ENCODE peak calls at places on chromosomes 5 and 9, in seven cellular contexts. J is NCI-H1092, R is AG10803, M is A549, L is DMS79 treated with DMSO at 0.1 percent for 48 hours, G is HEK293T, P is AG09319. D is an unnamed sample.

GRCh38 chr9:70603020-70603411 is 188.6 kb upstream of the KLF9 start:
- DNase-seq in J (no peak), R (no peak), M (no peak), L (no peak), G (no peak), P (no peak), D (no peak)

GRCh38 chr9:17422994-17423680 is 155.7 kb upstream of the SH3GL2 start:
- DNase-seq in J (peak), R (peak), M (no peak), L (no peak), G (no peak), P (no peak), D (no peak)

GRCh38 chr9:127500399-127500798 is 49.1 kb downstream of the LRSAM1 start:
- DNase-seq in J (no peak), R (no peak), M (no peak), L (peak), G (no peak), P (no peak), D (no peak)

GRCh38 chr5:143713331-143714032 is 98.5 kb upstream of the HMHB1 start:
- DNase-seq in J (no peak), R (peak), M (no peak), L (no peak), G (no peak), P (peak), D (peak)

GRCh38 chr9:69223605-69224004 is 49.5 kb downstream of the TJP2 start:
- DNase-seq in J (no peak), R (peak), M (peak), L (no peak), G (peak), P (no peak), D (peak)

GRCh38 chr5:79774171-79774854 is 84.7 kb downstream of the CMYA5 start:
- DNase-seq in J (no peak), R (peak), M (peak), L (no peak), G (peak), P (no peak), D (peak)

GRCh38 chr9:13140843-13141592 is 138.5 kb downstream of the MPDZ start:
- DNase-seq in J (no peak), R (peak), M (no peak), L (no peak), G (no peak), P (no peak), D (no peak)

GRCh38 chr5:68504306-68504705 is 288.8 kb downstream of the PIK3R1 start:
- DNase-seq in J (no peak), R (no peak), M (no peak), L (no peak), G (no peak), P (no peak), D (no peak)

GRCh38 chr9:127107344-127108181 is 14.9 kb downstream of the ANGPTL2 start:
- DNase-seq in J (no peak), R (no peak), M (no peak), L (no peak), G (no peak), P (no peak), D (no peak)

GRCh38 chr5:167720676-167721260 is 570.7 kb upstream of the WWC1 start:
- DNase-seq in J (no peak), R (peak), M (no peak), L (no peak), G (no peak), P (no peak), D (no peak)

GRCh38 chr5:9437741-9438240 is 108.1 kb downstream of the SEMA5A start:
- DNase-seq in J (no peak), R (peak), M (no peak), L (no peak), G (no peak), P (no peak), D (peak)

GRCh38 chr5:171927345-171927941 is 79.0 kb downstream of the FBXW11 start:
- DNase-seq in J (no peak), R (no peak), M (no peak), L (no peak), G (no peak), P (no peak), D (no peak)

GRCh38 chr5:99922386-99922785 is 612.8 kb upstream of the FAM174A start:
- DNase-seq in J (no peak), R (no peak), M (no peak), L (no peak), G (no peak), P (no peak), D (no peak)

GRCh38 chr9:134503301-134504105 is 138.1 kb upstream of the COL5A1 start:
- DNase-seq in J (no peak), R (no peak), M (no peak), L (no peak), G (no peak), P (no peak), D (no peak)

GRCh38 chr9:75997196-75997595 is 106.7 kb downstream of the PCSK5 start:
- DNase-seq in J (no peak), R (peak), M (no peak), L (no peak), G (no peak), P (no peak), D (no peak)

GRCh38 chr5:167898361-167899042 is 392.9 kb upstream of the WWC1 start:
- DNase-seq in J (no peak), R (peak), M (no peak), L (no peak), G (no peak), P (no peak), D (no peak)

GRCh38 chr9:20693068-20693467 is 9.0 kb downstream of the FOCAD start:
- DNase-seq in J (no peak), R (peak), M (no peak), L (no peak), G (no peak), P (no peak), D (peak)

GRCh38 chr9:105760053-105760452 is 65.7 kb downstream of the TMEM38B start:
- DNase-seq in J (no peak), R (no peak), M (peak), L (no peak), G (no peak), P (no peak), D (no peak)

GRCh38 chr9:37529111-37529510 is 43.4 kb downstream of the POLR1E start:
- DNase-seq in J (no peak), R (no peak), M (no peak), L (no peak), G (no peak), P (no peak), D (no peak)

GRCh38 chr5:60248900-60249299 is 355.4 kb upstream of the PDE4D start:
- DNase-seq in J (no peak), R (no peak), M (no peak), L (no peak), G (no peak), P (no peak), D (no peak)

GRCh38 chr9:90032296-90033029 is 427.7 kb downstream of the GADD45G start:
- DNase-seq in J (no peak), R (no peak), M (no peak), L (no peak), G (no peak), P (no peak), D (no peak)

GRCh38 chr9:104367507-104367906 is 136.6 kb upstream of the OR13F1 start:
- DNase-seq in J (no peak), R (no peak), M (no peak), L (no peak), G (no peak), P (no peak), D (no peak)

GRCh38 chr5:173242675-173243085 is 7.7 kb upstream of the NKX2-5 start:
- DNase-seq in J (no peak), R (no peak), M (no peak), L (no peak), G (no peak), P (no peak), D (no peak)

GRCh38 chr5:151186538-151186937 is 29.0 kb upstream of the ANXA6 start:
- DNase-seq in J (no peak), R (no peak), M (no peak), L (no peak), G (no peak), P (no peak), D (no peak)

GRCh38 chr5:122447072-122447471 is 135.0 kb downstream of the SNCAIP start:
- DNase-seq in J (no peak), R (no peak), M (no peak), L (no peak), G (no peak), P (no peak), D (no peak)

GRCh38 chr5:147782053-147783028 is at the start of gene JAKMIP2:
- DNase-seq in J (peak), R (peak), M (peak), L (peak), G (peak), P (no peak), D (no peak)

GRCh38 chr5:132485641-132486317 is 4.8 kb downstream of the IRF1 start:
- DNase-seq in J (no peak), R (no peak), M (no peak), L (no peak), G (no peak), P (no peak), D (no peak)

GRCh38 chr5:105745111-105745510 is 1925.6 kb downstream of the EFNA5 start:
- DNase-seq in J (no peak), R (no peak), M (no peak), L (no peak), G (no peak), P (no peak), D (no peak)

GRCh38 chr5:167861134-167861930 is 430.1 kb upstream of the WWC1 start:
- DNase-seq in J (no peak), R (no peak), M (peak), L (no peak), G (peak), P (no peak), D (no peak)

GRCh38 chr5:80654054-80654390 is 430 bp upstream of the MSH3 start:
- DNase-seq in J (no peak), R (no peak), M (peak), L (peak), G (peak), P (no peak), D (no peak)

GRCh38 chr5:181261320-181262085 is 560 bp upstream of the TRIM52 start:
- DNase-seq in J (no peak), R (peak), M (peak), L (no peak), G (peak), P (no peak), D (peak)

GRCh38 chr9:15101046-15101445 is 190.8 kb upstream of the FREM1 start:
- DNase-seq in J (no peak), R (no peak), M (no peak), L (no peak), G (no peak), P (no peak), D (no peak)

GRCh38 chr5:160197341-160198147 is 31.8 kb upstream of the FABP6 start:
- DNase-seq in J (no peak), R (no peak), M (no peak), L (no peak), G (no peak), P (no peak), D (no peak)

GRCh38 chr5:13745508-13745907 is 199.0 kb downstream of the DNAH5 start:
- DNase-seq in J (no peak), R (peak), M (peak), L (no peak), G (no peak), P (peak), D (peak)

GRCh38 chr5:8136271-8136670 is 267.3 kb downstream of the MTRR start:
- DNase-seq in J (no peak), R (no peak), M (no peak), L (peak), G (no peak), P (no peak), D (no peak)

GRCh38 chr5:35598707-35599370 is 18.8 kb upstream of the SPEF2 start:
- DNase-seq in J (no peak), R (no peak), M (peak), L (no peak), G (no peak), P (no peak), D (no peak)

GRCh38 chr9:81804306-81804705 is 115.0 kb upstream of the TLE1 start:
- DNase-seq in J (no peak), R (peak), M (no peak), L (no peak), G (no peak), P (no peak), D (peak)

GRCh38 chr5:143016777-143017374 is 246.7 kb downstream of the ARHGAP26 start:
- DNase-seq in J (peak), R (peak), M (peak), L (no peak), G (peak), P (no peak), D (no peak)

GRCh38 chr5:44332360-44332971 is 56.8 kb downstream of the FGF10 start:
- DNase-seq in J (no peak), R (peak), M (peak), L (no peak), G (peak), P (peak), D (peak)

D was measured in GM04504.